ENCODE peak calls at places on chromosomes 1 and 21, in seven cellular contexts. One of them, this sample, is unnamed.

GRCh38 chr1:245923215-245923614 is 583.9 kb downstream of the SMYD3 start:
- DNase-seq in A549: no peak
- DNase-seq in NCI-H2171 treated with DMSO at 0.1 percent for 48 hours: no peak
- DNase-seq in stimulated activated naive B cell treated with anti-CD40 and anti-IgM and Interleukin-4, amounts not matched to agents 10 μg/mL and 1 μg/mL and 100 μg/mL, for 72 hours: no peak
- DNase-seq in ELR: no peak
- DNase-seq in NCI-H226: no peak
- DNase-seq in mucosa of gallbladder: no peak
- DNase-seq in this sample: no peak

GRCh38 chr1:84225636-84226035 is 75.9 kb upstream of the SAMD13 start:
- DNase-seq in A549: no peak
- DNase-seq in NCI-H226: no peak
- DNase-seq in mucosa of gallbladder: no peak
- DNase-seq in NCI-H2171 treated with DMSO at 0.1 percent for 48 hours: peak
- DNase-seq in ELR: no peak
- DNase-seq in stimulated activated naive B cell treated with anti-CD40 and anti-IgM and Interleukin-4, amounts not matched to agents 10 μg/mL and 1 μg/mL and 100 μg/mL, for 72 hours: no peak
- DNase-seq in this sample: no peak

GRCh38 chr1:172230526-172230925 is 190.0 kb upstream of the C1orf105 start:
- DNase-seq in NCI-H2171 treated with DMSO at 0.1 percent for 48 hours: no peak
- DNase-seq in A549: no peak
- DNase-seq in mucosa of gallbladder: no peak
- DNase-seq in stimulated activated naive B cell treated with anti-CD40 and anti-IgM and Interleukin-4, amounts not matched to agents 10 μg/mL and 1 μg/mL and 100 μg/mL, for 72 hours: no peak
- DNase-seq in NCI-H226: no peak
- DNase-seq in ELR: no peak
- DNase-seq in this sample: no peak

GRCh38 chr1:184156521-184157395 is 105.2 kb downstream of the TSEN15 start:
- DNase-seq in NCI-H226: peak
- DNase-seq in ELR: peak
- DNase-seq in NCI-H2171 treated with DMSO at 0.1 percent for 48 hours: no peak
- DNase-seq in A549: no peak
- DNase-seq in stimulated activated naive B cell treated with anti-CD40 and anti-IgM and Interleukin-4, amounts not matched to agents 10 μg/mL and 1 μg/mL and 100 μg/mL, for 72 hours: no peak
- DNase-seq in mucosa of gallbladder: no peak
- DNase-seq in this sample: no peak

GRCh38 chr1:205767248-205767647 is 8.0 kb downstream of the RAB29 start:
- DNase-seq in ELR: no peak
- DNase-seq in NCI-H226: no peak
- DNase-seq in A549: no peak
- DNase-seq in stimulated activated naive B cell treated with anti-CD40 and anti-IgM and Interleukin-4, amounts not matched to agents 10 μg/mL and 1 μg/mL and 100 μg/mL, for 72 hours: no peak
- DNase-seq in mucosa of gallbladder: no peak
- DNase-seq in NCI-H2171 treated with DMSO at 0.1 percent for 48 hours: no peak
- DNase-seq in this sample: no peak

GRCh38 chr1:44808938-44809917 is 905 bp downstream of the BTBD19 start:
- DNase-seq in stimulated activated naive B cell treated with anti-CD40 and anti-IgM and Interleukin-4, amounts not matched to agents 10 μg/mL and 1 μg/mL and 100 μg/mL, for 72 hours: peak
- DNase-seq in ELR: peak
- DNase-seq in NCI-H226: peak
- DNase-seq in mucosa of gallbladder: peak
- DNase-seq in NCI-H2171 treated with DMSO at 0.1 percent for 48 hours: no peak
- DNase-seq in A549: peak
- DNase-seq in this sample: no peak

GRCh38 chr1:32592953-32593352 is 53.7 kb downstream of the ZBTB8A start:
- DNase-seq in ELR: peak
- DNase-seq in A549: no peak
- DNase-seq in stimulated activated naive B cell treated with anti-CD40 and anti-IgM and Interleukin-4, amounts not matched to agents 10 μg/mL and 1 μg/mL and 100 μg/mL, for 72 hours: no peak
- DNase-seq in NCI-H2171 treated with DMSO at 0.1 percent for 48 hours: no peak
- DNase-seq in NCI-H226: peak
- DNase-seq in mucosa of gallbladder: no peak
- DNase-seq in this sample: no peak

GRCh38 chr1:224736619-224737352 is 120.7 kb downstream of the CNIH3 start:
- DNase-seq in mucosa of gallbladder: no peak
- DNase-seq in A549: no peak
- DNase-seq in NCI-H226: no peak
- DNase-seq in stimulated activated naive B cell treated with anti-CD40 and anti-IgM and Interleukin-4, amounts not matched to agents 10 μg/mL and 1 μg/mL and 100 μg/mL, for 72 hours: peak
- DNase-seq in ELR: no peak
- DNase-seq in NCI-H2171 treated with DMSO at 0.1 percent for 48 hours: no peak
- DNase-seq in this sample: peak

GRCh38 chr1:51303751-51304196 is 26.6 kb downstream of the TTC39A start:
- DNase-seq in A549: no peak
- DNase-seq in NCI-H226: peak
- DNase-seq in NCI-H2171 treated with DMSO at 0.1 percent for 48 hours: no peak
- DNase-seq in stimulated activated naive B cell treated with anti-CD40 and anti-IgM and Interleukin-4, amounts not matched to agents 10 μg/mL and 1 μg/mL and 100 μg/mL, for 72 hours: peak
- DNase-seq in mucosa of gallbladder: no peak
- DNase-seq in ELR: no peak
- DNase-seq in this sample: peak

GRCh38 chr21:14545906-14546480 is at the start of gene SAMSN1:
- DNase-seq in NCI-H2171 treated with DMSO at 0.1 percent for 48 hours: no peak
- DNase-seq in stimulated activated naive B cell treated with anti-CD40 and anti-IgM and Interleukin-4, amounts not matched to agents 10 μg/mL and 1 μg/mL and 100 μg/mL, for 72 hours: peak
- DNase-seq in A549: no peak
- DNase-seq in NCI-H226: peak
- DNase-seq in mucosa of gallbladder: peak
- DNase-seq in ELR: no peak
- DNase-seq in this sample: no peak

GRCh38 chr1:155954645-155955044 is 13.2 kb downstream of the RXFP4 start:
- DNase-seq in ELR: no peak
- DNase-seq in NCI-H2171 treated with DMSO at 0.1 percent for 48 hours: no peak
- DNase-seq in NCI-H226: no peak
- DNase-seq in A549: no peak
- DNase-seq in stimulated activated naive B cell treated with anti-CD40 and anti-IgM and Interleukin-4, amounts not matched to agents 10 μg/mL and 1 μg/mL and 100 μg/mL, for 72 hours: no peak
- DNase-seq in mucosa of gallbladder: no peak
- DNase-seq in this sample: no peak

GRCh38 chr1:201088901-201089525 is 23.2 kb downstream of the CACNA1S start:
- DNase-seq in stimulated activated naive B cell treated with anti-CD40 and anti-IgM and Interleukin-4, amounts not matched to agents 10 μg/mL and 1 μg/mL and 100 μg/mL, for 72 hours: no peak
- DNase-seq in ELR: no peak
- DNase-seq in NCI-H2171 treated with DMSO at 0.1 percent for 48 hours: no peak
- DNase-seq in mucosa of gallbladder: no peak
- DNase-seq in A549: no peak
- DNase-seq in NCI-H226: no peak
- DNase-seq in this sample: no peak

GRCh38 chr1:5909576-5910275 is 82.5 kb downstream of the NPHP4 start:
- DNase-seq in A549: no peak
- DNase-seq in mucosa of gallbladder: no peak
- DNase-seq in NCI-H226: no peak
- DNase-seq in NCI-H2171 treated with DMSO at 0.1 percent for 48 hours: no peak
- DNase-seq in ELR: no peak
- DNase-seq in stimulated activated naive B cell treated with anti-CD40 and anti-IgM and Interleukin-4, amounts not matched to agents 10 μg/mL and 1 μg/mL and 100 μg/mL, for 72 hours: no peak
- DNase-seq in this sample: no peak

This sample was measured in T1000.